ENCODE peak calls at places on chromosome X, in nine cellular contexts. E is stomach, I is dorsolateral prefrontal cortex, W is HCT116, N is tibial artery, V is fibroblast of lung, Q is cardiac muscle cell, O is PC-3, J is HL-60. P is an unnamed sample.

GRCh38 chrX:39953879-39954278 is 143.9 kb downstream of the BCOR start:
- DNase-seq in E (peak), I (no peak), W (peak), N (peak), V (peak), Q (peak), O (peak), J (no peak), P (peak)

GRCh38 chrX:134624046-134624430 is 34.2 kb downstream of the PLAC1 start:
- DNase-seq in E (no peak), I (no peak), W (no peak), N (no peak), V (peak), Q (no peak), O (no peak), J (no peak), P (no peak)

GRCh38 chrX:22296871-22297270 is 24.2 kb downstream of the CBLL2 start:
- DNase-seq in E (no peak), I (no peak), W (no peak), N (no peak), V (no peak), Q (no peak), O (no peak), J (no peak), P (no peak)

GRCh38 chrX:132953358-132953757 is 5.1 kb downstream of the HS6ST2 start:
- DNase-seq in E (no peak), I (no peak), W (no peak), N (no peak), V (peak), Q (no peak), O (peak), J (no peak), P (no peak)

GRCh38 chrX:136823175-136823574 is 42.4 kb upstream of the ARHGEF6 start:
- DNase-seq in E (no peak), I (no peak), W (no peak), N (no peak), V (peak), Q (no peak), O (peak), J (no peak), P (no peak)

GRCh38 chrX:100316987-100317386 is 93.1 kb downstream of the PCDH19 start:
- DNase-seq in E (no peak), I (no peak), W (no peak), N (no peak), V (peak), Q (no peak), O (no peak), J (no peak), P (peak)

GRCh38 chrX:110407910-110408545 is 49.4 kb downstream of the RTL9 start:
- DNase-seq in E (no peak), I (no peak), W (peak), N (no peak), V (no peak), Q (peak), O (peak), J (peak), P (no peak)

GRCh38 chrX:31099536-31100090 is 27.8 kb upstream of the FTHL17 start:
- DNase-seq in E (no peak), I (no peak), W (no peak), N (no peak), V (no peak), Q (no peak), O (no peak), J (no peak), P (no peak)

GRCh38 chrX:9864011-9864410 is 77.8 kb downstream of the SHROOM2 start:
- DNase-seq in E (no peak), I (no peak), W (no peak), N (no peak), V (no peak), Q (no peak), O (no peak), J (no peak), P (no peak)

GRCh38 chrX:43970528-43970927 is 2.7 kb downstream of the NDP start:
- DNase-seq in E (no peak), I (no peak), W (no peak), N (no peak), V (peak), Q (no peak), O (peak), J (no peak), P (no peak)

GRCh38 chrX:153494061-153494460 is 719 bp upstream of the BGN start:
- DNase-seq in E (no peak), I (no peak), W (no peak), N (no peak), V (peak), Q (no peak), O (no peak), J (no peak), P (no peak)

GRCh38 chrX:53481093-53481492 is 46.9 kb upstream of the HSD17B10 start:
- DNase-seq in E (peak), I (no peak), W (no peak), N (no peak), V (no peak), Q (no peak), O (peak), J (peak), P (no peak)

GRCh38 chrX:115093206-115093605 is 75.8 kb upstream of the IL13RA2 start:
- DNase-seq in E (no peak), I (no peak), W (no peak), N (no peak), V (peak), Q (peak), O (no peak), J (no peak), P (no peak)

GRCh38 chrX:65601530-65602281 is 65.7 kb upstream of the MSN start:
- DNase-seq in E (peak), I (peak), W (no peak), N (peak), V (peak), Q (peak), O (peak), J (peak), P (peak)

GRCh38 chrX:40148439-40149285 is 50.9 kb upstream of the BCOR start:
- DNase-seq in E (no peak), I (no peak), W (no peak), N (no peak), V (no peak), Q (peak), O (peak), J (peak), P (no peak)

GRCh38 chrX:128781506-128781905 is 729.3 kb upstream of the ACTRT1 start:
- DNase-seq in E (peak), I (no peak), W (no peak), N (no peak), V (no peak), Q (peak), O (peak), J (peak), P (no peak)

GRCh38 chrX:45748443-45748842 is 547.8 kb upstream of the DIPK2B start:
- DNase-seq in E (no peak), I (no peak), W (no peak), N (no peak), V (peak), Q (no peak), O (peak), J (no peak), P (no peak)

GRCh38 chrX:121356850-121357171 is 309.4 kb downstream of the GLUD2 start:
- DNase-seq in E (no peak), I (no peak), W (no peak), N (no peak), V (no peak), Q (no peak), O (no peak), J (no peak), P (no peak)

GRCh38 chrX:17654116-17654515 is 83.2 kb upstream of the SCML1 start:
- DNase-seq in E (no peak), I (no peak), W (no peak), N (no peak), V (no peak), Q (no peak), O (no peak), J (no peak), P (no peak)

GRCh38 chrX:76148753-76149152 is 24.1 kb upstream of the PBDC1 start:
- DNase-seq in E (no peak), I (no peak), W (no peak), N (no peak), V (peak), Q (peak), O (peak), J (peak), P (no peak)

GRCh38 chrX:122572461-122572860 is 611.6 kb upstream of the GRIA3 start:
- DNase-seq in E (no peak), I (no peak), W (no peak), N (no peak), V (peak), Q (no peak), O (peak), J (no peak), P (no peak)

GRCh38 chrX:15142084-15142715 is 127.7 kb downstream of the ASB9 start:
- DNase-seq in E (no peak), I (no peak), W (no peak), N (no peak), V (peak), Q (peak), O (no peak), J (no peak), P (no peak)
- TF ChIP-seq CTCF in E (no peak), I (no peak), W (no peak), N (no peak), V (no peak), Q (no peak), O (no peak), J (no peak), P (no peak)

GRCh38 chrX:68994883-68995255 is 166.0 kb downstream of the EFNB1 start:
- DNase-seq in E (no peak), I (no peak), W (no peak), N (no peak), V (no peak), Q (no peak), O (no peak), J (no peak), P (no peak)
- H3K27ac ChIP-seq in E (no peak), I (no peak), W (no peak), N (no peak), V (no peak), Q (no peak), O (no peak), J (no peak), P (no peak)

GRCh38 chrX:155880586-155881157 is 473 bp upstream of the VAMP7 start:
- DNase-seq in E (no peak), I (no peak), W (no peak), N (no peak), V (peak), Q (peak), O (no peak), J (no peak), P (no peak)

GRCh38 chrX:155877288-155877687 is 3.9 kb upstream of the VAMP7 start:
- DNase-seq in E (no peak), I (no peak), W (no peak), N (no peak), V (no peak), Q (no peak), O (no peak), J (no peak), P (no peak)

GRCh38 chrX:155874571-155875244 is 6.4 kb upstream of the VAMP7 start:
- DNase-seq in E (no peak), I (no peak), W (no peak), N (no peak), V (no peak), Q (peak), O (no peak), J (no peak), P (no peak)

GRCh38 chrX:155873203-155873602 is 7.9 kb upstream of the VAMP7 start:
- DNase-seq in E (no peak), I (no peak), W (no peak), N (no peak), V (no peak), Q (no peak), O (no peak), J (no peak), P (no peak)

DNA sequence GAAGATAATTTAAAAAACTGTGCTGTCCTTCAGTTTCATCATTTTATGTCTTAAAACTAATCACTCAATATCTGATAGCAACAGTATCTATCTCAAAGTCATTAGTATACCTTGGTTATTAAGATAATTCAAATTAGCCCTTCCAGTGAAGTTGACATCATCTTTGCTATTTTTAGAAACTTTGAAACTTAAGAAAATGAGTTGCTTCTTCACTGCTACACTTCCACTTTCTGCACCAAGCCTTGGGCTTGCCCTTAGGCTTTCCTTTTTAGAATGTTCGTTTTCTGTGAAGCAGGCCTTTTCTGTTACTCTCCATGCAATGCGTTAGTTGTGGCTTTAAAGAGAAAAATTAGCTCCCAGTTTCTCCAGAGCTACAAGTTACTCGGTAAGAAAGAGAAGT is 4.4 kb upstream of the VAMP7 start:
- DNase-seq in E (no peak), I (no peak), W (no peak), N (no peak), V (no peak), Q (no peak), O (no peak), J (no peak), P (no peak)
- H3K4me3 ChIP-seq in E (no peak), I (no peak), W (no peak), N (no peak), V (no peak), Q (no peak), O (no peak), J (no peak), P (no peak)

GRCh38 chrX:106955004-106955772 is 35.0 kb downstream of the CLDN2 start:
- DNase-seq in E (no peak), I (no peak), W (no peak), N (no peak), V (peak), Q (peak), O (peak), J (no peak), P (no peak)

GRCh38 chrX:106957856-106958255 is 37.7 kb downstream of the CLDN2 start:
- DNase-seq in E (no peak), I (no peak), W (no peak), N (no peak), V (no peak), Q (no peak), O (no peak), J (no peak), P (no peak)

GRCh38 chrX:106963111-106963510 is 36.9 kb downstream of the MORC4 start:
- DNase-seq in E (no peak), I (no peak), W (no peak), N (no peak), V (no peak), Q (peak), O (no peak), J (no peak), P (no peak)

GRCh38 chrX:106964290-106964689 is 35.7 kb downstream of the MORC4 start:
- DNase-seq in E (no peak), I (no peak), W (no peak), N (no peak), V (no peak), Q (no peak), O (no peak), J (no peak), P (no peak)

DNA sequence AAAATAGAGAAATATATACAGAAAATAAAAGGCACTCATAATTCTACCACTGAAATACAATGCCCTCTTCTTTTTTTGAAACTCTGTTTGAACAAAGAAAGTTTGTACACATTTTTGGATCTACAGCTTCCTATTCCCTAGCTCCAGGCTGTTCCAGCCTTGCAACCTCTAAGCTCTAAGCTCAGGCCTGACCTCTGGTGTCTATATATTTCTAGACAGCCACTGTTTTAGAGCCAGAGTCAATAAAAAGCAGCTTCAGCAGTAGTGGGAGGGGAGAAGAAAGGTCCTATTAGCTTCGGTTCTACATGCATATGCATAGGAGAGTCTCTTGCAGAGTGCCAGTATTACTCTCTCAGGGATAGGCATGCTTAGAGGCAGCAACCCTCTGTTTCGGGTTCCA is 39.7 kb downstream of the CLDN2 start:
- DNase-seq in E (no peak), I (no peak), W (no peak), N (no peak), V (no peak), Q (peak), O (peak), J (no peak), P (no peak)
- TF ChIP-seq CTCF in E (no peak), I (peak), W (peak), N (no peak), V (peak), Q (peak), O (peak), J (no peak), P (no peak)

P was measured in lower lobe of right lung.